ENCODE peak calls at places on chromosome 1, in seven cellular contexts. U is heart left ventricle, O is sigmoid colon, Z is vagina, C is stomach, D is IMR-90, S is right lobe of liver. B is an unnamed sample.

GRCh38 chr1:87024936-87025537 is 110.6 kb downstream of the HS2ST1 start:
- DNase-seq in U (no peak), O (no peak), Z (no peak), C (no peak), D (peak), S (no peak), B (peak)

GRCh38 chr1:1619917-1620361 is 4.6 kb downstream of the MIB2 start:
- DNase-seq in U (peak), O (no peak), Z (no peak), C (no peak), D (no peak), S (peak), B (peak)

GRCh38 chr1:33119532-33120217 is 38.7 kb downstream of the AZIN2 start:
- DNase-seq in U (no peak), O (no peak), Z (no peak), C (no peak), D (peak), S (no peak), B (no peak)

GRCh38 chr1:119982006-119982405 is 85.7 kb upstream of the ADAM30 start:
- DNase-seq in U (no peak), O (no peak), Z (no peak), C (no peak), D (peak), S (no peak), B (peak)

GRCh38 chr1:199959033-199959774 is 68.3 kb upstream of the NR5A2 start:
- DNase-seq in U (no peak), O (no peak), Z (no peak), C (no peak), D (no peak), S (no peak), B (no peak)

GRCh38 chr1:155499953-155500621 is 62.5 kb downstream of the ASH1L start:
- DNase-seq in U (no peak), O (no peak), Z (no peak), C (no peak), D (no peak), S (no peak), B (peak)

GRCh38 chr1:113217447-113218208 is 144.6 kb downstream of the LRIG2 start:
- DNase-seq in U (no peak), O (no peak), Z (no peak), C (no peak), D (no peak), S (no peak), B (peak)

GRCh38 chr1:59263116-59263515 is 33.8 kb upstream of the FGGY start:
- DNase-seq in U (no peak), O (no peak), Z (no peak), C (no peak), D (no peak), S (no peak), B (no peak)

GRCh38 chr1:64090436-64090835 is 113.0 kb upstream of the UBE2U start:
- DNase-seq in U (no peak), O (no peak), Z (no peak), C (no peak), D (no peak), S (no peak), B (no peak)

GRCh38 chr1:1614204-1614953 is 921 bp upstream of the MIB2 start:
- DNase-seq in U (peak), O (no peak), Z (no peak), C (peak), D (peak), S (peak), B (peak)

GRCh38 chr1:163046071-163046470 is 23.1 kb upstream of the RGS4 start:
- DNase-seq in U (no peak), O (no peak), Z (no peak), C (no peak), D (peak), S (no peak), B (no peak)

GRCh38 chr1:26391450-26391849 is 18.9 kb upstream of the ZNF683 start:
- DNase-seq in U (no peak), O (no peak), Z (no peak), C (no peak), D (peak), S (no peak), B (no peak)

GRCh38 chr1:53660666-53661065 is 78.3 kb downstream of the GLIS1 start:
- DNase-seq in U (no peak), O (no peak), Z (no peak), C (no peak), D (no peak), S (peak), B (no peak)

GRCh38 chr1:60132985-60133673 is 59.6 kb upstream of the C1orf87 start:
- DNase-seq in U (peak), O (no peak), Z (no peak), C (no peak), D (peak), S (no peak), B (no peak)

GRCh38 chr1:227774051-227774720 is 39.0 kb downstream of the SNAP47 start:
- DNase-seq in U (no peak), O (no peak), Z (no peak), C (no peak), D (no peak), S (peak), B (no peak)

GRCh38 chr1:185581961-185582725 is 152.0 kb upstream of the HMCN1 start:
- DNase-seq in U (no peak), O (no peak), Z (no peak), C (no peak), D (peak), S (no peak), B (no peak)

GRCh38 chr1:54474500-54475235 is 68.5 kb upstream of the SSBP3 start:
- DNase-seq in U (peak), O (no peak), Z (no peak), C (no peak), D (no peak), S (no peak), B (peak)

GRCh38 chr1:153985341-153985912 is 712 bp downstream of the RAB13 start:
- DNase-seq in U (no peak), O (peak), Z (no peak), C (no peak), D (peak), S (no peak), B (peak)

GRCh38 chr1:78728359-78728758 is 78.7 kb downstream of the IFI44 start:
- DNase-seq in U (no peak), O (no peak), Z (no peak), C (no peak), D (no peak), S (no peak), B (no peak)

GRCh38 chr1:26047278-26047874 is 1.5 kb upstream of the SLC30A2 start:
- DNase-seq in U (no peak), O (no peak), Z (no peak), C (no peak), D (no peak), S (no peak), B (no peak)

GRCh38 chr1:24735619-24736375 is 9.4 kb upstream of the CLIC4 start:
- DNase-seq in U (peak), O (peak), Z (no peak), C (no peak), D (peak), S (peak), B (peak)

GRCh38 chr1:46408356-46409062 is 14.4 kb downstream of the FAAH start:
- DNase-seq in U (no peak), O (no peak), Z (no peak), C (no peak), D (peak), S (no peak), B (no peak)

GRCh38 chr1:42730988-42731387 is 9.0 kb downstream of the CLDN19 start:
- DNase-seq in U (no peak), O (no peak), Z (no peak), C (no peak), D (no peak), S (no peak), B (peak)

GRCh38 chr1:198678901-198679329 is 40.1 kb downstream of the PTPRC start:
- DNase-seq in U (no peak), O (no peak), Z (no peak), C (no peak), D (no peak), S (no peak), B (no peak)

GRCh38 chr1:178513278-178513983 is 522 bp downstream of the TEX35 start:
- DNase-seq in U (peak), O (peak), Z (no peak), C (peak), D (peak), S (peak), B (no peak)

GRCh38 chr1:29823536-29823935 is 587.2 kb downstream of the PTPRU start:
- DNase-seq in U (no peak), O (no peak), Z (peak), C (peak), D (no peak), S (no peak), B (no peak)

GRCh38 chr1:77824083-77824482 is 44.6 kb downstream of the MIGA1 start:
- DNase-seq in U (no peak), O (no peak), Z (no peak), C (no peak), D (peak), S (no peak), B (no peak)

GRCh38 chr1:2970311-2971145 is 50.7 kb upstream of the ACTRT2 start:
- DNase-seq in U (no peak), O (peak), Z (no peak), C (no peak), D (no peak), S (peak), B (no peak)

GRCh38 chr1:204190212-204191211 is 5.8 kb downstream of the KISS1 start:
- DNase-seq in U (peak), O (no peak), Z (no peak), C (no peak), D (peak), S (peak), B (no peak)

GRCh38 chr1:40344597-40344996 is 27.5 kb upstream of the COL9A2 start:
- DNase-seq in U (peak), O (peak), Z (no peak), C (peak), D (peak), S (no peak), B (no peak)

GRCh38 chr1:167752219-167752985 is 30.6 kb downstream of the MPZL1 start:
- DNase-seq in U (no peak), O (no peak), Z (no peak), C (no peak), D (peak), S (no peak), B (no peak)

GRCh38 chr1:10556430-10557005 is 81.8 kb downstream of the PEX14 start:
- DNase-seq in U (no peak), O (no peak), Z (no peak), C (no peak), D (no peak), S (no peak), B (no peak)

GRCh38 chr1:224189561-224189960 is 6.5 kb downstream of the DEGS1 start:
- DNase-seq in U (no peak), O (peak), Z (no peak), C (no peak), D (no peak), S (no peak), B (no peak)

GRCh38 chr1:35177237-35177786 is 15.6 kb downstream of the SFPQ start:
- DNase-seq in U (no peak), O (no peak), Z (no peak), C (no peak), D (no peak), S (no peak), B (no peak)
- TF ChIP-seq POLR2A in U (no peak), O (no peak), Z (no peak), C (no peak), D (no peak), S (no peak), B (no peak)

GRCh38 chr1:41495171-41495948 is 10.9 kb upstream of the EDN2 start:
- DNase-seq in U (peak), O (no peak), Z (no peak), C (no peak), D (peak), S (peak), B (peak)

GRCh38 chr1:41494351-41495170 is 10.1 kb upstream of the EDN2 start:
- DNase-seq in U (peak), O (no peak), Z (no peak), C (no peak), D (no peak), S (peak), B (peak)

GRCh38 chr1:41497631-41498030 is 13.1 kb upstream of the EDN2 start:
- DNase-seq in U (no peak), O (no peak), Z (no peak), C (no peak), D (no peak), S (peak), B (no peak)

GRCh38 chr1:41497056-41497440 is 12.6 kb upstream of the EDN2 start:
- DNase-seq in U (no peak), O (no peak), Z (no peak), C (no peak), D (no peak), S (peak), B (no peak)

GRCh38 chr1:41496080-41497055 is 11.9 kb upstream of the EDN2 start:
- DNase-seq in U (peak), O (peak), Z (no peak), C (peak), D (peak), S (peak), B (peak)
- TF ChIP-seq POLR2A in U (no peak), O (no peak), Z (peak), C (no peak), D (no peak), S (peak), B (no peak)

DNA sequence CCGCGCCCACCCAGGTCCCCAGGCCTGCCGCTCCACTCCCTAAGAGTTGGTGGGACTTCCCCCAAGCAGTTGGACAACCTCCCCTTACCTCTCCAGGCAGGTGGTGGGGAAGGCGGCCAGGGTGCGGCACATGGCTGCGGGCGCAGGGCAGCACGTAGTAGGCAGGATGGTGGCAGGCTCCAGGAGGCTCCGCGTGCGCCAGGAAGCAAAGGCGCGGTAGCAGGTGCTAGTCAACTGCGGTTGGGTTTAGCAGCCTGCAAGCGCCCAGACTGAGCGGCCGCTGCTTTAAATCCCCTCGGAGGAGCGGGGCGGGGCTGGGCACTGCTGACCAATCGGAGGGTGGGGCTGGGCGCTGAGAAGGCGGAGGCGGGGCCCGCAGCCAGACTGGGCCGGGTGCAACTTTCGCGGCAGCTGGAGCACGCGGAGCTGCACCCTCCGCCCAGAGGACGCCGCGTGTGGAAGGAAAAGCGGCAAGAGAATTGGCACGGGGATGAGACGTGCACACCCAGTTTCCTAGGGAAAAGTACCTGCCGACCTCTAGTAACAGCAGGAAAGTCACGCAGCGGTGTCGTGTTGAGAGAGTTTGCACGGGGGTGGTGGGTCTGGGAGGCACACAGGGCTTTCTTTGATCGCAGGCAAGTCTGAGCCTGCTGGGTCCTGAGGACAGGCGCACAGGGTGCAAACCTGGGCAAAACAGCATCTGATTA is at the start of gene RGS16:
- DNase-seq in U (peak), O (peak), Z (no peak), C (peak), D (peak), S (peak), B (peak)
- TF ChIP-seq POLR2A in U (peak), O (peak), Z (peak), C (no peak), D (no peak), S (peak), B (peak)

GRCh38 chr1:116556289-116557006 is 14.4 kb downstream of the CD58 start:
- DNase-seq in U (peak), O (peak), Z (no peak), C (peak), D (peak), S (no peak), B (peak)
- TF ChIP-seq POLR2A in U (no peak), O (no peak), Z (no peak), C (no peak), D (no peak), S (no peak), B (peak)

GRCh38 chr1:214462882-214463281 is 88.5 kb downstream of the PTPN14 start:
- DNase-seq in U (no peak), O (no peak), Z (no peak), C (no peak), D (no peak), S (no peak), B (no peak)

GRCh38 chr1:214458541-214458940 is 92.9 kb downstream of the PTPN14 start:
- DNase-seq in U (no peak), O (no peak), Z (no peak), C (no peak), D (no peak), S (no peak), B (no peak)

GRCh38 chr1:214460304-214460916 is 91.0 kb downstream of the PTPN14 start:
- DNase-seq in U (no peak), O (no peak), Z (no peak), C (no peak), D (no peak), S (no peak), B (no peak)

GRCh38 chr1:214461305-214461704 is 90.1 kb downstream of the PTPN14 start:
- DNase-seq in U (no peak), O (no peak), Z (no peak), C (no peak), D (no peak), S (no peak), B (no peak)

DNA sequence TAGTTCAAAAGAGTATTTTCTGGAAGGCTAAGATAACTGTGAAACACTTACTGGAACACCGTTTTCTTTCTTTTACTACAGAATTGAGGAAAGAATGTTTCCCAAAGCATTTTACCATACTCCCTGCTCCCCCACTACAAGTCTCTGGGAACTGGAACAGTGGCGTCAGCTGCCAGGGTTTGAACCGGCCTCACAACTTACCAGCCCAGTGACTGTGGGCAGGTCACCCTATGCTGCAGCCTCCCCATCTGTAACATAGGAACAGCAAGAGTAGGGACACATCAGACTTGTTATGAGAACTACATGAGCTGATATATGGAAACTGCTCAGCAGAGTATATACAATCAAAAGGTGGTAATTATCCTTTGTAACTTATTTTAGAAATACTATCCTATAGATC is 91.5 kb downstream of the PTPN14 start:
- DNase-seq in U (no peak), O (no peak), Z (no peak), C (no peak), D (no peak), S (no peak), B (no peak)
- TF ChIP-seq POLR2A in U (no peak), O (no peak), Z (no peak), C (no peak), D (no peak), S (no peak), B (no peak)

GRCh38 chr1:149883598-149884247 is 15.6 kb upstream of the BOLA1 start:
- DNase-seq in U (no peak), O (no peak), Z (no peak), C (no peak), D (no peak), S (no peak), B (no peak)

GRCh38 chr1:149886396-149887195 is 12.8 kb upstream of the BOLA1 start:
- DNase-seq in U (peak), O (peak), Z (no peak), C (peak), D (peak), S (peak), B (peak)

GRCh38 chr1:149881876-149882275 is 17.5 kb upstream of the BOLA1 start:
- DNase-seq in U (no peak), O (no peak), Z (no peak), C (no peak), D (no peak), S (no peak), B (no peak)

GRCh38 chr1:149885364-149886111 is 13.8 kb upstream of the BOLA1 start:
- DNase-seq in U (peak), O (peak), Z (no peak), C (peak), D (peak), S (peak), B (peak)

DNA sequence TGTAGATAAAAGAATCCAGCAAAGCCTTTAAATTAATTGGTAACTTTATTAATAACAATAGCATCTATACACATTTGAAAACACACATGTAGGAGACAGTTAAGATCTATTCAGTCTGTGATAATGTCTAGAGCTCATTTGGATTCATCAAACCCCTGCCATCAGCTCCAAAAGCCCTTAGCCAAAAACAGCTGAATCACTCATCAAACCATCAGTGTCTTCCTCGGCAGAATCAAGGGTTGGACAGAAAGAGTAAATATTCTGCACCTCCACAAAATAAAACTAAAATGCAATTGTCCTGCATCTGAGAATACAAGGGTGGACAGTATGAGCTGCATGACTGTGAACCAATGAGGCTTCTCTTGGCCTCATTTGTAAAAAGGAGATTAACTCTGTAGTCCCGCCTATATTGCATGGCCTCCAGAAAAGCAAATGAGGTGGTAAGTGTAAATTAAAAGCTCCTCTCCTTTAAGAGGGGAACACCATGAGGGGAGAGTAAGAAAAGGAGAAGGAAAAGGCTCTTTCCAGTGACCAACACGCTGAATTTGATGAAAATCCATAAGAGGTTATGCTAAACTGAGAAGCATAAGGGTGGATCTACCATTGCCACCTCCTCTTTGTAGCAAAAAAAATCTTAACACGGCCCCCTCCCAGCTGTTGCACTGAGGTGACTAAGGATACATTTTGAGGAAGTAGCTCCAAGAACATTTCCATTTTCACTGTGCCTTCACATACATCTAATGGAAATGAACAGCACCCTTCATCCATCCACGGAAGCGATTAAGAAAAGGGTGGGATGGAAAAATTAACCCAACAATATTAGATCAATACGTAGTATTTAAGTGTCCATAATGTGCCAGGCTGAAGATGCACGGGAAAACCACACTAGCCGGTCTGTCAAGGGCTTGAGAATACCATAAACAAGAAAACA is 14.7 kb upstream of the BOLA1 start:
- DNase-seq in U (no peak), O (no peak), Z (no peak), C (no peak), D (peak), S (no peak), B (peak)
- TF ChIP-seq POLR2A in U (no peak), O (no peak), Z (no peak), C (peak), D (no peak), S (no peak), B (peak)

DNA sequence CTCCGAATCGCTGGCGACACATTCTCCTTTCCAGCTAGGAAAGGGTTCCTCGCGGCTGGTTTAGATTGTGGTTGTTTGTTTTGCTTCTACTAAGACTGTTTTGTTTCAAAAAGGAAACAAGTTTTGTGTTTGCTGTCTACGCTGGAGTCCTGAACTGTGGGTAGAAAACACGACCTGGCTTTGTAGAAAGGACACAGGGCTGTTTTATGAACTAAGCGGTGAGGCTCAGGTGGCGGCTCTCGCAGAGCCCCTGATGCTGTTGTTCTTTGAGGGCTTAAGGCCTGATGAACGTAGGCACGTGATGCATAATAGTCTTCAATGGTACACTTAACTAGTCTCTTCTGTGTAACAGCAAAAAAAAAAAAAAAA is 27.0 kb upstream of the FHAD1 start:
- DNase-seq in U (no peak), O (no peak), Z (no peak), C (no peak), D (no peak), S (no peak), B (no peak)
- TF ChIP-seq POLR2A in U (no peak), O (no peak), Z (no peak), C (no peak), D (no peak), S (no peak), B (no peak)

B was measured in erythroblast.